ENCODE peak calls at places on chromosomes 7 and 10, in five cellular contexts. O, A, D, X and M are unnamed samples.

GRCh38 chr7:27549621-27550020 is 113.1 kb downstream of the HIBADH start:
- DNase-seq in O (no peak), A (no peak), D (no peak), X (no peak), M (no peak)

GRCh38 chr7:139650429-139651100 is 127.1 kb downstream of the CLEC2L start:
- DNase-seq in O (no peak), A (no peak), D (no peak), X (no peak), M (no peak)

GRCh38 chr7:155166673-155167370 is 96.7 kb downstream of the HTR5A start:
- DNase-seq in O (no peak), A (peak), D (no peak), X (no peak), M (no peak)

GRCh38 chr7:22639400-22639799 is 87.6 kb upstream of the IL6 start:
- DNase-seq in O (no peak), A (no peak), D (no peak), X (no peak), M (no peak)

GRCh38 chr10:30092151-30092790 is 32.9 kb upstream of the JCAD start:
- DNase-seq in O (no peak), A (no peak), D (no peak), X (no peak), M (no peak)

GRCh38 chr10:124308811-124309210 is 109.9 kb downstream of the OAT start:
- DNase-seq in O (no peak), A (no peak), D (no peak), X (no peak), M (no peak)

GRCh38 chr7:79653136-79653631 is 199.7 kb upstream of the MAGI2 start:
- DNase-seq in O (no peak), A (no peak), D (no peak), X (no peak), M (no peak)

GRCh38 chr10:113620486-113620885 is 43.4 kb downstream of the NRAP start:
- DNase-seq in O (no peak), A (no peak), D (no peak), X (no peak), M (no peak)

GRCh38 chr10:25556457-25556856 is 377.6 kb upstream of the MYO3A start:
- DNase-seq in O (peak), A (no peak), D (no peak), X (no peak), M (no peak)

GRCh38 chr7:149369497-149369896 is 91.4 kb downstream of the ZNF777 start:
- DNase-seq in O (no peak), A (no peak), D (no peak), X (no peak), M (no peak)

GRCh38 chr7:105673367-105674188 is 92.3 kb upstream of the EFCAB10 start:
- DNase-seq in O (no peak), A (no peak), D (no peak), X (no peak), M (no peak)

GRCh38 chr7:108372601-108373000 is 83.6 kb downstream of the NRCAM start:
- DNase-seq in O (no peak), A (no peak), D (no peak), X (no peak), M (no peak)

GRCh38 chr7:78607099-78607498 is 808.5 kb downstream of the PHTF2 start:
- DNase-seq in O (peak), A (no peak), D (no peak), X (no peak), M (no peak)

GRCh38 chr7:135286876-135287275 is 53.2 kb downstream of the STRA8 start:
- DNase-seq in O (no peak), A (no peak), D (no peak), X (no peak), M (no peak)

GRCh38 chr10:43653746-43654145 is 5.1 kb upstream of the ZNF32 start:
- DNase-seq in O (no peak), A (no peak), D (no peak), X (no peak), M (no peak)

GRCh38 chr7:100888529-100888987 is 957 bp downstream of the UFSP1 start:
- DNase-seq in O (no peak), A (no peak), D (no peak), X (no peak), M (no peak)

GRCh38 chr7:100886936-100887185 is 2.7 kb downstream of the UFSP1 start:
- DNase-seq in O (no peak), A (no peak), D (peak), X (no peak), M (no peak)

GRCh38 chr7:100887955-100888481 is 1.5 kb downstream of the UFSP1 start:
- DNase-seq in O (no peak), A (no peak), D (peak), X (no peak), M (no peak)

GRCh38 chr7:100886142-100886935 is 3.2 kb downstream of the UFSP1 start:
- DNase-seq in O (no peak), A (no peak), D (peak), X (no peak), M (no peak)

DNA sequence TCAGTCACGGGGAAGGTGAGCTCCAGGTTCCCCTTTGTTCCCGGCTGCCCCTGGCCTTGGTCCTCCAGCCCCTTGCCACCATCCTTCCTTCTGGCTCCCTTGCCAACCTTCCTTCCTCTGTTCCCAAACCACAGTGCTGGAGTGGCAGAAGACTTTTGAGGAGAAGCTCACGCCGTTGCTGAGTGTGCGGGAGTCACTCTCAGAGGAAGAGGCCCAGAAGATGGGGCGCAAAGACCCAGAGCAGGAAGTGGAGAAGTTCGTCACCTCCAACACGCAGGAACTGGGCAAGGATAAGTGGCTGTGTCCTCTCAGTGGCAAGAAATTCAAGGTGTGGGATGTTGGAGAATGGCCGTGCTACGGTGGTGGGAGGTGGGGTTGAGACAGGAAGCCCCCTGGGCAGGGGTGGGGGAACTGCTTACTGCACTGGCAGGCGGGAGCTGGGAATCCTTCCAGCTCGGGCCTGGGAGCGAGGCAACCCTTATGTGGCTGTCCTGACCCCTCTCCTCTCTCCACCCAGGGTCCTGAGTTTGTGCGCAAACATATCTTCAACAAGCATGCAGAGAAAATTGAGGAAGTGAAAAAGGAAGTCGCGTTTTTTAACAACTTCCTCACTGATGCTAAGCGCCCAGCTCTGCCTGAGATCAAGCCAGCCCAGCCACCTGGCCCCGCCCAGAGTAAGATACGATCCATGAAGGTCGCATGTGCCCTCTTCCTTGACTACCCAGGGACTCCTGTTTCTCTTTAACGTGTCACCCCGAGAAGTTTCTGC is 2.1 kb downstream of the UFSP1 start:
- DNase-seq in O (no peak), A (no peak), D (peak), X (peak), M (no peak)
- TF ChIP-seq EP300 in O (no peak), A (no peak), D (no peak), X (no peak), M (no peak)

GRCh38 chr7:70670288-70670687 is 461.7 kb upstream of the GALNT17 start:
- DNase-seq in O (no peak), A (no peak), D (no peak), X (no peak), M (no peak)

GRCh38 chr7:70676243-70676642 is 455.7 kb upstream of the GALNT17 start:
- DNase-seq in O (no peak), A (no peak), D (no peak), X (no peak), M (no peak)

GRCh38 chr7:70673833-70674232 is 458.1 kb upstream of the GALNT17 start:
- DNase-seq in O (no peak), A (no peak), D (peak), X (no peak), M (no peak)

GRCh38 chr7:70678621-70679251 is 453.2 kb upstream of the GALNT17 start:
- DNase-seq in O (no peak), A (no peak), D (no peak), X (no peak), M (no peak)

DNA sequence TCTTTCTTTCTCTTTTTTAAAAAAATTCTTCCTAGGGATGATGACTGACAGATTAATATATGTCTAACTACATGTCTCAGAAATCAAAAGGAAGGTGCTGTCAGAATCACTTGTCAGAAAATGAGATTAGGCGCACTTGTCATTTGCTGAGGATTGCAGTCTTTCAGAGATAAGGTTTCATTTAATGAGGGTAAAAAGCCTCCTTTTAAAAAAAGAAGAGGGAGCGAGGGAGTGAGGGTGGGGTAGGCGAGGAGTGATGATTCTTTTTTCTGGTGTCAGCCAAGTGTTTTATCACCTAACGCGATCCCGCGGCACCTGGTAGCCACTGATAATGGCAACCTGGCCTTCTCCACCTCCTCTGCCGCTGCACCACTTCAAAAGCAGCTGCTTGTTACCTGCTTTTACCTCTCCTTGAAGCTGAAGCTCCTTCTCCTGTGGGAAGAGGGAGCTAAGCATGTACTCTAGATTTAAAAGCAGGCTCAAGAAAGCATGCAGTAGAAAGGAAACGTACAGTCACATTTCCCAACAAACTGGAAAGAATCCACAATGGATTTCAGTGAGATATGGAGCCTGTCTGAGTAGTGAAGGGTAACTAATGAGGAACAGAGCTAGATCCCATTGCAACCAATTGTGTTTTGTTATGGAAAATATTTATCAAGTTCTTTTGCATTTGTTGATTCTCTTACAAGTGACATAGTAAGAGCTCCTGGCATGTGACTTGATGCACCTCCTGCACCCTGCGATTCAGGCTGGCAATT is 457.5 kb upstream of the GALNT17 start:
- DNase-seq in O (no peak), A (no peak), D (no peak), X (no peak), M (no peak)
- TF ChIP-seq EP300 in O (no peak), A (no peak), D (no peak), X (no peak), M (no peak)

DNA sequence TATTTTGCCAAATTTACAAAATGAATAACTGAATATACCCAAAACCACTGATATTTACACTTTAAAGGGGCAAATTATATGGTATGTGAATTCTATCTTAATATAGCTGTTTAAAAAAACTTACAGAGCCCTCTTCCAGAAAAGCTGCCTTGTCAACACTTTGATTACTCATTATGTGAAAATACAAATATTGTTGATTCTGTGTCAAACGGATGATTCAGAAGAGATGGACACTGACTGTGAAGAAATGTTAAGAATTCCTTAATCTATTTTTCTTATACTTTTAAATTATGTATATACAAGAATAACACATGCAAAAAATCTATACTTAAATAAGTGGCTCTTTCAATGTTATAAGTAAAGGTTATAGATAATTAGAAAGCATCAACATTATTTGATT is 41.5 kb downstream of the SMURF1 start:
- DNase-seq in O (no peak), A (no peak), D (no peak), X (no peak), M (no peak)
- TF ChIP-seq EP300 in O (no peak), A (no peak), D (no peak), X (no peak), M (no peak)

GRCh38 chr7:21327422-21328191 is 100.3 kb upstream of the SP4 start:
- DNase-seq in O (no peak), A (no peak), D (no peak), X (no peak), M (no peak)

GRCh38 chr7:21326916-21327315 is 101.0 kb upstream of the SP4 start:
- DNase-seq in O (no peak), A (no peak), D (no peak), X (no peak), M (no peak)

GRCh38 chr7:21330462-21331178 is 97.3 kb upstream of the SP4 start:
- DNase-seq in O (no peak), A (no peak), D (no peak), X (no peak), M (no peak)
- TF ChIP-seq EP300 in O (no peak), A (no peak), D (no peak), X (no peak), M (no peak)

GRCh38 chr7:31707089-31707488 is 20.1 kb downstream of the PPP1R17 start:
- DNase-seq in O (no peak), A (no peak), D (no peak), X (peak), M (no peak)
- TF ChIP-seq EP300 in O (no peak), A (no peak), D (no peak), X (no peak), M (no peak)

GRCh38 chr7:95693551-95694333 is 78.6 kb upstream of the DYNC1I1 start:
- DNase-seq in O (peak), A (no peak), D (no peak), X (no peak), M (no peak)
- TF ChIP-seq EP300 in O (no peak), A (no peak), D (no peak), X (no peak), M (no peak)

DNA sequence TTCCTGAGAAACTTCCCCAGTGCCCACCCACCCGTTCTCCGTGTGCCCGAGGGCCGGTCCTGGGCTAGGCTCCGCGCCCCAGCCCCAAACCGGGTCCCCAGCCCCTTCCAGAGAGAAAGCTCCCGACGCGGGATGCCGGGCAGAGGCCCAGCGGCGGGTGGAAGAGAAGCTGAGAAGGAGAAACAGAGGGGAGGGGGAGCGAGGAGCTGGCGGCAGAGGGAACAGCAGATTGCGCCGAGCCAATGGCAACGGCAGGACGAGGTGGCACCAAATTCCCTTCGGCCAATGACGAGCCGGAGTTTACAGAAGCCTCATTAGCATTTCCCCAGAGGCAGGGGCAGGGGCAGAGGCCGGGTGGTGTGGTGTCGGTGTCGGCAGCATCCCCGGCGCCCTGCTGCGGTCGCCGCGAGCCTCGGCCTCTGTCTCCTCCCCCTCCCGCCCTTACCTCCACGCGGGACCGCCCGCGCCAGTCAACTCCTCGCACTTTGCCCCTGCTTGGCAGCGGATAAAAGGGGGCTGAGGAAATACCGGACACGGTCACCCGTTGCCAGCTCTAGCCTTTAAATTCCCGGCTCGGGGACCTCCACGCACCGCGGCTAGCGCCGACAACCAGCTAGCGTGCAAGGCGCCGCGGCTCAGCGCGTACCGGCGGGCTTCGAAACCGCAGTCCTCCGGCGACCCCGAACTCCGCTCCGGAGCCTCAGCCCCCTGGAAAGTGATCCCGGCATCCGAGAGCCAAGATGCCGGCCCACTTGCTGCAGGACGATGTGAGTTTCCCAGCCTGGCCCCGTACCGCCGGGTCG is at the start of gene SCD:
- DNase-seq in O (peak), A (no peak), D (peak), X (peak), M (peak)
- TF ChIP-seq EP300 in O (peak), A (no peak), D (no peak), X (no peak), M (peak)